ENCODE peak calls at places on chromosomes 3 and 15, in eight cellular contexts. One of them, this sample, is unnamed.

GRCh38 chr3:187970106-187970505 is 183.9 kb upstream of the LPP start:
- DNase-seq in stimulated activated naive B cell treated with anti-CD40 and anti-IgM and Interleukin-4, amounts not matched to agents 10 μg/mL and 1 μg/mL and 100 μg/mL, for 72 hours: no peak
- DNase-seq in EH: no peak
- DNase-seq in activated T-cell treated with anti-CD3 and anti-CD28 coated beads, Interleukin-2, amount 50 U/mL, for 72 hours: no peak
- DNase-seq in GM10248: no peak
- DNase-seq in HFFc6: no peak
- DNase-seq in transverse colon: no peak
- DNase-seq in T-helper 2 cell treated with Interferon-gamma antibody and Interleukin-4, amounts not matched to agents 5 μg/mL and 100 μg/mL, for 36 hours: no peak
- DNase-seq in this sample: no peak

GRCh38 chr15:74821091-74821789 is 5.2 kb upstream of the CPLX3 start:
- DNase-seq in stimulated activated naive B cell treated with anti-CD40 and anti-IgM and Interleukin-4, amounts not matched to agents 10 μg/mL and 1 μg/mL and 100 μg/mL, for 72 hours: peak; percentile 43
- DNase-seq in EH: no peak
- DNase-seq in activated T-cell treated with anti-CD3 and anti-CD28 coated beads, Interleukin-2, amount 50 U/mL, for 72 hours: no peak
- DNase-seq in GM10248: peak; percentile 63
- DNase-seq in HFFc6: no peak
- DNase-seq in transverse colon: no peak
- DNase-seq in T-helper 2 cell treated with Interferon-gamma antibody and Interleukin-4, amounts not matched to agents 5 μg/mL and 100 μg/mL, for 36 hours: no peak
- DNase-seq in this sample: no peak

GRCh38 chr15:40320931-40321371 is 2.5 kb upstream of the INAFM2 start:
- DNase-seq in stimulated activated naive B cell treated with anti-CD40 and anti-IgM and Interleukin-4, amounts not matched to agents 10 μg/mL and 1 μg/mL and 100 μg/mL, for 72 hours: peak; percentile 47
- DNase-seq in EH: peak; percentile 74
- DNase-seq in activated T-cell treated with anti-CD3 and anti-CD28 coated beads, Interleukin-2, amount 50 U/mL, for 72 hours: peak; percentile 56
- DNase-seq in GM10248: peak; percentile 78
- DNase-seq in HFFc6: peak; percentile 53
- DNase-seq in transverse colon: peak; percentile 65
- DNase-seq in T-helper 2 cell treated with Interferon-gamma antibody and Interleukin-4, amounts not matched to agents 5 μg/mL and 100 μg/mL, for 36 hours: peak; percentile 50
- DNase-seq in this sample: peak; percentile 76

GRCh38 chr3:126159476-126159875 is 20.9 kb downstream of the ALDH1L1 start:
- DNase-seq in stimulated activated naive B cell treated with anti-CD40 and anti-IgM and Interleukin-4, amounts not matched to agents 10 μg/mL and 1 μg/mL and 100 μg/mL, for 72 hours: no peak
- DNase-seq in EH: peak; percentile 10
- DNase-seq in activated T-cell treated with anti-CD3 and anti-CD28 coated beads, Interleukin-2, amount 50 U/mL, for 72 hours: no peak
- DNase-seq in GM10248: no peak
- DNase-seq in HFFc6: no peak
- DNase-seq in transverse colon: no peak
- DNase-seq in T-helper 2 cell treated with Interferon-gamma antibody and Interleukin-4, amounts not matched to agents 5 μg/mL and 100 μg/mL, for 36 hours: peak; percentile 1
- DNase-seq in this sample: no peak

GRCh38 chr15:41621200-41622193 is 38.7 kb upstream of the MGA start:
- DNase-seq in stimulated activated naive B cell treated with anti-CD40 and anti-IgM and Interleukin-4, amounts not matched to agents 10 μg/mL and 1 μg/mL and 100 μg/mL, for 72 hours: peak; percentile 77
- DNase-seq in EH: peak; percentile 75
- DNase-seq in activated T-cell treated with anti-CD3 and anti-CD28 coated beads, Interleukin-2, amount 50 U/mL, for 72 hours: peak; percentile 91
- DNase-seq in GM10248: peak; percentile 84
- DNase-seq in HFFc6: peak; percentile 60
- DNase-seq in transverse colon: peak; percentile 78
- DNase-seq in T-helper 2 cell treated with Interferon-gamma antibody and Interleukin-4, amounts not matched to agents 5 μg/mL and 100 μg/mL, for 36 hours: peak; percentile 78
- DNase-seq in this sample: peak; percentile 95

GRCh38 chr3:22685598-22685997 is 517.5 kb upstream of the UBE2E2 start:
- DNase-seq in stimulated activated naive B cell treated with anti-CD40 and anti-IgM and Interleukin-4, amounts not matched to agents 10 μg/mL and 1 μg/mL and 100 μg/mL, for 72 hours: no peak
- DNase-seq in EH: no peak
- DNase-seq in activated T-cell treated with anti-CD3 and anti-CD28 coated beads, Interleukin-2, amount 50 U/mL, for 72 hours: no peak
- DNase-seq in GM10248: no peak
- DNase-seq in HFFc6: no peak
- DNase-seq in transverse colon: no peak
- DNase-seq in T-helper 2 cell treated with Interferon-gamma antibody and Interleukin-4, amounts not matched to agents 5 μg/mL and 100 μg/mL, for 36 hours: no peak
- DNase-seq in this sample: peak; percentile 3

GRCh38 chr15:31325432-31325975 is 1.1 kb upstream of the KLF13 start:
- DNase-seq in stimulated activated naive B cell treated with anti-CD40 and anti-IgM and Interleukin-4, amounts not matched to agents 10 μg/mL and 1 μg/mL and 100 μg/mL, for 72 hours: no peak
- DNase-seq in EH: no peak
- DNase-seq in activated T-cell treated with anti-CD3 and anti-CD28 coated beads, Interleukin-2, amount 50 U/mL, for 72 hours: peak; percentile 50
- DNase-seq in GM10248: peak; percentile 52
- DNase-seq in HFFc6: no peak
- DNase-seq in transverse colon: peak; percentile 77
- DNase-seq in T-helper 2 cell treated with Interferon-gamma antibody and Interleukin-4, amounts not matched to agents 5 μg/mL and 100 μg/mL, for 36 hours: peak; percentile 39
- DNase-seq in this sample: no peak

GRCh38 chr3:56874269-56874668 is 72.5 kb upstream of the ARHGEF3 start:
- DNase-seq in stimulated activated naive B cell treated with anti-CD40 and anti-IgM and Interleukin-4, amounts not matched to agents 10 μg/mL and 1 μg/mL and 100 μg/mL, for 72 hours: no peak
- DNase-seq in EH: no peak
- DNase-seq in activated T-cell treated with anti-CD3 and anti-CD28 coated beads, Interleukin-2, amount 50 U/mL, for 72 hours: no peak
- DNase-seq in GM10248: no peak
- DNase-seq in HFFc6: no peak
- DNase-seq in transverse colon: no peak
- DNase-seq in T-helper 2 cell treated with Interferon-gamma antibody and Interleukin-4, amounts not matched to agents 5 μg/mL and 100 μg/mL, for 36 hours: no peak
- DNase-seq in this sample: peak; percentile 27

GRCh38 chr3:117725314-117725713 is 1015.7 kb downstream of the TUSC7 start:
- DNase-seq in stimulated activated naive B cell treated with anti-CD40 and anti-IgM and Interleukin-4, amounts not matched to agents 10 μg/mL and 1 μg/mL and 100 μg/mL, for 72 hours: no peak
- DNase-seq in EH: no peak
- DNase-seq in activated T-cell treated with anti-CD3 and anti-CD28 coated beads, Interleukin-2, amount 50 U/mL, for 72 hours: no peak
- DNase-seq in GM10248: no peak
- DNase-seq in HFFc6: no peak
- DNase-seq in transverse colon: no peak
- DNase-seq in T-helper 2 cell treated with Interferon-gamma antibody and Interleukin-4, amounts not matched to agents 5 μg/mL and 100 μg/mL, for 36 hours: no peak
- DNase-seq in this sample: no peak

GRCh38 chr15:84747423-84748273 is 744 bp upstream of the ZNF592 start:
- DNase-seq in stimulated activated naive B cell treated with anti-CD40 and anti-IgM and Interleukin-4, amounts not matched to agents 10 μg/mL and 1 μg/mL and 100 μg/mL, for 72 hours: peak; percentile 74
- DNase-seq in EH: peak; percentile 72
- DNase-seq in activated T-cell treated with anti-CD3 and anti-CD28 coated beads, Interleukin-2, amount 50 U/mL, for 72 hours: peak; percentile 77
- DNase-seq in GM10248: peak; percentile 59
- DNase-seq in HFFc6: peak; percentile 70
- DNase-seq in transverse colon: peak; percentile 78
- DNase-seq in T-helper 2 cell treated with Interferon-gamma antibody and Interleukin-4, amounts not matched to agents 5 μg/mL and 100 μg/mL, for 36 hours: peak; percentile 74
- DNase-seq in this sample: peak; percentile 82

GRCh38 chr15:64527263-64527984 is 67.0 kb downstream of the ZNF609 start:
- DNase-seq in stimulated activated naive B cell treated with anti-CD40 and anti-IgM and Interleukin-4, amounts not matched to agents 10 μg/mL and 1 μg/mL and 100 μg/mL, for 72 hours: no peak
- DNase-seq in EH: peak; percentile 76
- DNase-seq in activated T-cell treated with anti-CD3 and anti-CD28 coated beads, Interleukin-2, amount 50 U/mL, for 72 hours: no peak
- DNase-seq in GM10248: no peak
- DNase-seq in HFFc6: peak; percentile 68
- DNase-seq in transverse colon: no peak
- DNase-seq in T-helper 2 cell treated with Interferon-gamma antibody and Interleukin-4, amounts not matched to agents 5 μg/mL and 100 μg/mL, for 36 hours: no peak
- DNase-seq in this sample: peak; percentile 42

GRCh38 chr3:32684029-32684799 is 774 bp upstream of the CNOT10 start:
- DNase-seq in stimulated activated naive B cell treated with anti-CD40 and anti-IgM and Interleukin-4, amounts not matched to agents 10 μg/mL and 1 μg/mL and 100 μg/mL, for 72 hours: no peak
- DNase-seq in EH: peak; percentile 26
- DNase-seq in activated T-cell treated with anti-CD3 and anti-CD28 coated beads, Interleukin-2, amount 50 U/mL, for 72 hours: no peak
- DNase-seq in GM10248: no peak
- DNase-seq in HFFc6: no peak
- DNase-seq in transverse colon: no peak
- DNase-seq in T-helper 2 cell treated with Interferon-gamma antibody and Interleukin-4, amounts not matched to agents 5 μg/mL and 100 μg/mL, for 36 hours: no peak
- DNase-seq in this sample: no peak

GRCh38 chr3:174529298-174529697 is 329.8 kb upstream of the NAALADL2 start:
- DNase-seq in stimulated activated naive B cell treated with anti-CD40 and anti-IgM and Interleukin-4, amounts not matched to agents 10 μg/mL and 1 μg/mL and 100 μg/mL, for 72 hours: no peak
- DNase-seq in EH: no peak
- DNase-seq in activated T-cell treated with anti-CD3 and anti-CD28 coated beads, Interleukin-2, amount 50 U/mL, for 72 hours: no peak
- DNase-seq in GM10248: no peak
- DNase-seq in HFFc6: no peak
- DNase-seq in transverse colon: no peak
- DNase-seq in T-helper 2 cell treated with Interferon-gamma antibody and Interleukin-4, amounts not matched to agents 5 μg/mL and 100 μg/mL, for 36 hours: no peak
- DNase-seq in this sample: no peak

GRCh38 chr3:185880600-185880999 is 55.8 kb upstream of the IGF2BP2 start:
- DNase-seq in stimulated activated naive B cell treated with anti-CD40 and anti-IgM and Interleukin-4, amounts not matched to agents 10 μg/mL and 1 μg/mL and 100 μg/mL, for 72 hours: no peak
- DNase-seq in EH: no peak
- DNase-seq in activated T-cell treated with anti-CD3 and anti-CD28 coated beads, Interleukin-2, amount 50 U/mL, for 72 hours: no peak
- DNase-seq in GM10248: no peak
- DNase-seq in HFFc6: no peak
- DNase-seq in transverse colon: no peak
- DNase-seq in T-helper 2 cell treated with Interferon-gamma antibody and Interleukin-4, amounts not matched to agents 5 μg/mL and 100 μg/mL, for 36 hours: no peak
- DNase-seq in this sample: no peak